ENCODE peak calls at places on chromosomes 3 and 15, in four cellular contexts. W, N, F and G are unnamed samples.

GRCh38 chr3:9500108-9501050 is 53.2 kb downstream of the LHFPL4 start:
- DNase-seq in N (peak; percentile 48), F (peak; percentile 94), W (peak; percentile 85), G (peak; percentile 85)

GRCh38 chr3:185400866-185401265 is 37.9 kb downstream of the MAP3K13 start:
- DNase-seq in F (no peak), N (no peak), W (no peak), G (no peak)

GRCh38 chr3:152146461-152146860 is 122.3 kb upstream of the MBNL1 start:
- DNase-seq in F (no peak), W (no peak), N (no peak), G (no peak)

GRCh38 chr15:90839187-90840071 is 29.0 kb upstream of the FURIN start:
- DNase-seq in F (peak; percentile 79), N (no peak), W (no peak), G (peak; percentile 63)

GRCh38 chr3:189630667-189631372 is 369 bp upstream of the TP63 start:
- DNase-seq in W (no peak), F (no peak), N (no peak), G (no peak)

GRCh38 chr3:88997276-88997675 is 110.1 kb upstream of the EPHA3 start:
- DNase-seq in W (no peak), N (no peak), F (no peak), G (no peak)

GRCh38 chr3:5250467-5251195 is 63.1 kb downstream of the EDEM1 start:
- DNase-seq in F (no peak), N (no peak), W (peak; percentile 26), G (no peak)

GRCh38 chr3:195696632-195697278 is 24.0 kb upstream of the MUC20 start:
- DNase-seq in N (no peak), W (no peak), F (peak; percentile 59), G (no peak)

GRCh38 chr3:139455855-139456254 is 20.5 kb downstream of the RBP2 start:
- DNase-seq in F (peak; percentile 23), N (no peak), W (peak; percentile 21), G (no peak)

GRCh38 chr15:91549581-91549980 is 303.9 kb upstream of the SLCO3A1 start:
- DNase-seq in F (no peak), W (no peak), N (no peak), G (no peak)

GRCh38 chr3:12288466-12289129 is at the start of gene PPARG:
- DNase-seq in F (peak; percentile 68), W (peak; percentile 94), N (peak; percentile 73), G (peak; percentile 68)

GRCh38 chr3:158602227-158602626 is 31.2 kb downstream of the MLF1 start:
- DNase-seq in F (no peak), N (no peak), W (no peak), G (no peak)

GRCh38 chr3:79211588-79212359 is 556.0 kb downstream of the ROBO1 start:
- DNase-seq in F (peak; percentile 41), W (no peak), N (no peak), G (no peak)

GRCh38 chr3:44235604-44236484 is 5.8 kb upstream of the TOPAZ1 start:
- DNase-seq in W (peak; percentile 93), F (peak; percentile 85), N (peak; percentile 79), G (peak; percentile 91)

GRCh38 chr3:63791974-63792373 is 27.1 kb upstream of the C3orf49 start:
- DNase-seq in N (no peak), W (peak; percentile 35), F (peak; percentile 35), G (peak; percentile 19)

GRCh38 chr15:80309769-80310384 is 57.9 kb upstream of the CTXND1 start:
- DNase-seq in F (peak; percentile 62), W (peak; percentile 57), N (peak; percentile 4), G (peak; percentile 61)

GRCh38 chr3:65597225-65597951 is 441.3 kb downstream of the MAGI1 start:
- DNase-seq in F (peak; percentile 98), N (no peak), W (no peak), G (peak; percentile 42)

GRCh38 chr3:192156382-192156781 is 571.0 kb downstream of the FGF12 start:
- DNase-seq in F (no peak), W (no peak), N (no peak), G (no peak)

GRCh38 chr3:12405432-12406272 is 78.6 kb upstream of the TSEN2 start:
- DNase-seq in F (no peak), N (peak; percentile 92), W (peak; percentile 98), G (peak; percentile 76)

GRCh38 chr15:60389261-60390077 is 8.3 kb downstream of the ANXA2 start:
- DNase-seq in F (no peak), N (no peak), W (no peak), G (no peak)

GRCh38 chr3:87359807-87360206 is 83.4 kb upstream of the POU1F1 start:
- DNase-seq in F (no peak), N (no peak), W (peak; percentile 86), G (no peak)

GRCh38 chr3:192422998-192423349 is 304.4 kb downstream of the FGF12 start:
- DNase-seq in F (peak; percentile 34), W (no peak), N (no peak), G (no peak)

GRCh38 chr15:96629501-96629900 is 299.0 kb downstream of the NR2F2 start:
- DNase-seq in W (no peak), N (no peak), F (no peak), G (no peak)

GRCh38 chr3:124513610-124513997 is 216.6 kb upstream of the UMPS start:
- DNase-seq in F (no peak), N (no peak), W (no peak), G (no peak)

GRCh38 chr15:62834686-62835279 is 207.8 kb upstream of the TPM1 start:
- DNase-seq in N (no peak), W (no peak), F (no peak), G (no peak)

GRCh38 chr3:42690766-42691680 is 5.7 kb downstream of the KLHL40 start:
- DNase-seq in F (no peak), N (no peak), W (no peak), G (no peak)

GRCh38 chr3:10483686-10484345 is 21.6 kb downstream of the ATP2B2 start:
- DNase-seq in W (no peak), N (no peak), F (no peak), G (no peak)

GRCh38 chr3:27521179-27521871 is 37.1 kb upstream of the SLC4A7 start:
- DNase-seq in N (no peak), W (peak; percentile 90), F (no peak), G (peak; percentile 58)

GRCh38 chr3:184712248-184712559 is 340 bp upstream of the MAGEF1 start:
- DNase-seq in F (no peak), W (no peak), N (no peak), G (no peak)

GRCh38 chr15:82613764-82614163 is 33.4 kb downstream of the CPEB1 start:
- DNase-seq in W (no peak), N (no peak), F (no peak), G (no peak)

GRCh38 chr3:2653706-2654105 is 456.5 kb downstream of the IL5RA start:
- DNase-seq in N (no peak), W (no peak), F (no peak), G (no peak)

GRCh38 chr3:197542741-197543454 is 12.9 kb downstream of the BDH1 start:
- DNase-seq in F (no peak), N (no peak), W (no peak), G (no peak)
- TF ChIP-seq EZH2phosphoT487 in F (no peak), N (no peak), W (no peak), G (no peak)

DNA sequence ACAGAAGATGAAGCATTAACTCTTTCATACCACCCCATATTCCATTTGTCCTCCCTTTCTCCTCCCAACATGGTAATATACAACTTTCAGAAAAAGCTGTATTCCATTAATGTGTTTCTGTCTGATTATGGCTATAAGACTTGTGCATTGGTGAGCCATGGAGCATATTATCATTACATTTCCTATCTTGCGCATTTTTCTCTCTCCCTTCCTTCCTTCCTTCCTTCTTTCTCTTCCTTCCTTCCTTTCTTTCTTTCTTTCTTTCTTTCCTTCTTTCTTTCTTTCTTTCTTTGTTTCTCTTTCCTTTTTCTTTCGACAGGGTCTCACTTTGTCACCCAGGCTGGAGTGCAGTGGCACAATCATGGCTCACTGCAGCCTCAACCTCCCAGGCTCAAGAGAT is 25.5 kb upstream of the PDE8A start:
- DNase-seq in F (no peak), N (no peak), W (no peak), G (no peak)
- H2AFZ ChIP-seq in F (no peak overlapping the region), N (peak overlapping the region; percentile 10), W (peak overlapping the region; percentile 84), G (no peak overlapping the region)

GRCh38 chr15:20344601-20345400 is 196.8 kb downstream of the GOLGA6L6 start:
- DNase-seq in W (no peak), F (no peak), N (no peak), G (peak; percentile 28)
- H3K9me3 ChIP-seq in W (peaks cover 60% of the 10 kb centered on the region), F (peaks cover 45% of the 10 kb centered on the region), N (peaks cover 69% of the 10 kb centered on the region), G (peaks cover 74% of the 10 kb centered on the region)

GRCh38 chr3:37218206-37218605 is 43.8 kb upstream of the LRRFIP2 start:
- DNase-seq in F (no peak), N (no peak), W (no peak), G (no peak)
- TF ChIP-seq EZH2phosphoT487 in F (no peak), N (no peak), W (no peak), G (no peak)

DNA sequence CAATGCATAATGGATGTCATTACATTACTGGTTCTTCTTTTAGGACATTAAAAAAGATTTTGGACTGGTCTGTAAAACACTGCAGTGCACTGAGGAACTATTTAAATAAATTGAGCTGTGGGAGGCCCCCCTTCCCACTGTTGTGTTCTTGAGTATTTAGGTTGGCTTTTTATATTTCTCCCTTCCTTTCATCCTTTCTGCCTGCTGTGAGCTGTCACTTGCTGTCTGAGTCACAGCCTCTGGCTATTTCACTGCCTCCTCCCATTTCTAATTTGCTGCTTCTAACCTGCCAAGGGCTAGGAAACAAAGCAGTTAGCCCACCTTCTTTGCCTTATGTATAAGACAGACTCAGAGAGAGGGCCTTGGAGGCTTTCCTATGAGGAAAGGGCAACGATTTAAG is 89.0 kb upstream of the FNDC3B start:
- DNase-seq in N (peak; percentile 28), F (peak; percentile 33), W (peak; percentile 76), G (no peak)
- H2AFZ ChIP-seq in N (peak overlapping the region; percentile 72), F (no peak overlapping the region), W (no peak overlapping the region), G (no peak overlapping the region)

GRCh38 chr15:27671794-27672438 is 427.2 kb downstream of the OCA2 start:
- DNase-seq in W (no peak), N (no peak), F (peak; percentile 13), G (no peak)
- H3K9me3 ChIP-seq in W (peaks cover 4% of the 10 kb centered on the region), N (peaks cover 3% of the 10 kb centered on the region), F (no peaks in the 10 kb centered on the region), G (no peaks in the 10 kb centered on the region)